ENCODE peak calls at places on chromosomes 2 and 18, in six cellular contexts. G is tibial nerve, I is osteoblast, A is GM20000, R is HCT116, M is fibroblast of mammary gland. F is an unnamed sample.

GRCh38 chr2:144376926-144377325 is 143.0 kb downstream of the ZEB2 start:
- DNase-seq in R (no peak), I (no peak), G (no peak), A (no peak), M (no peak), F (no peak)

GRCh38 chr2:237297421-237298155 is 116.4 kb downstream of the COL6A3 start:
- DNase-seq in A (no peak), R (no peak), G (no peak), I (no peak), M (peak), F (no peak)

GRCh38 chr2:195570329-195570728 is 86.7 kb upstream of the SLC39A10 start:
- DNase-seq in G (no peak), R (no peak), I (no peak), M (no peak), A (no peak), F (no peak)

GRCh38 chr2:99858951-99859596 is 283.3 kb downstream of the AFF3 start:
- DNase-seq in R (no peak), G (no peak), I (no peak), A (no peak), M (peak), F (no peak)

GRCh38 chr2:163565192-163565591 is 170.6 kb downstream of the FIGN start:
- DNase-seq in R (no peak), G (no peak), M (peak), A (no peak), I (no peak), F (no peak)

GRCh38 chr2:55357907-55358306 is 61.7 kb downstream of the CCDC88A start:
- DNase-seq in M (peak), I (no peak), A (no peak), R (no peak), G (no peak), F (no peak)

GRCh38 chr2:219836647-219837177 is 209.3 kb downstream of the SLC4A3 start:
- DNase-seq in M (peak), G (no peak), A (no peak), R (no peak), I (no peak), F (no peak)

GRCh38 chr18:28689591-28689990 is 512.7 kb upstream of the CDH2 start:
- DNase-seq in I (no peak), M (peak), R (no peak), G (no peak), A (no peak), F (no peak)

GRCh38 chr2:54396107-54396506 is 60.0 kb upstream of the SPTBN1 start:
- DNase-seq in I (no peak), G (no peak), A (no peak), M (peak), R (no peak), F (no peak)

GRCh38 chr2:78009289-78009688 is 487.1 kb upstream of the LRRTM4 start:
- DNase-seq in A (no peak), I (no peak), M (no peak), R (no peak), G (no peak), F (no peak)

GRCh38 chr18:49814147-49814499 is 790 bp upstream of the ACAA2 start:
- DNase-seq in A (no peak), M (peak), I (peak), R (no peak), G (no peak), F (peak)

GRCh38 chr2:170235860-170236638 is 58.1 kb downstream of the MYO3B start:
- DNase-seq in G (no peak), A (peak), M (peak), R (peak), I (peak), F (no peak)

GRCh38 chr2:227884511-227884947 is 13.1 kb downstream of the DAW1 start:
- DNase-seq in M (peak), A (peak), I (peak), G (no peak), R (peak), F (peak)

GRCh38 chr18:78856569-78857200 is 122.9 kb upstream of the SALL3 start:
- DNase-seq in I (peak), A (no peak), M (no peak), G (no peak), R (no peak), F (no peak)

GRCh38 chr2:64420675-64421074 is 33.3 kb upstream of the LGALSL start:
- DNase-seq in M (no peak), A (no peak), G (no peak), R (no peak), I (no peak), F (no peak)

GRCh38 chr2:98487806-98488189 is 43.1 kb downstream of the INPP4A start:
- DNase-seq in I (no peak), M (peak), R (peak), G (no peak), A (peak), F (no peak)

GRCh38 chr2:187541086-187542085 is 12.8 kb downstream of the TFPI start:
- DNase-seq in G (no peak), A (no peak), M (peak), R (peak), I (peak), F (no peak)

GRCh38 chr2:234884591-234884990 is 67.2 kb upstream of the SH3BP4 start:
- DNase-seq in M (no peak), R (no peak), G (no peak), A (no peak), I (no peak), F (no peak)

GRCh38 chr2:64251497-64252277 is 107.5 kb upstream of the PELI1 start:
- DNase-seq in R (no peak), G (no peak), M (no peak), I (no peak), A (no peak), F (no peak)

GRCh38 chr2:190466819-190467444 is 58.8 kb downstream of the MFSD6 start:
- DNase-seq in M (peak), G (no peak), I (no peak), A (no peak), R (no peak), F (no peak)

GRCh38 chr2:49940616-49941015 is 786.3 kb upstream of the FSHR start:
- DNase-seq in I (no peak), R (no peak), A (peak), M (no peak), G (no peak), F (no peak)

GRCh38 chr18:12328179-12328823 is 20.3 kb downstream of the TUBB6 start:
- DNase-seq in I (no peak), R (no peak), G (no peak), A (no peak), M (no peak), F (no peak)

GRCh38 chr2:162152147-162152546 is at the start of gene GCG:
- DNase-seq in I (no peak), A (no peak), M (no peak), G (no peak), R (no peak), F (no peak)

GRCh38 chr2:176554107-176555048 is 285.1 kb downstream of the MTX2 start:
- DNase-seq in A (peak), G (peak), R (peak), M (peak), I (no peak), F (no peak)

GRCh38 chr2:201149064-201149820 is 33.3 kb downstream of the CFLAR start:
- DNase-seq in R (peak), A (no peak), G (no peak), M (peak), I (peak), F (no peak)

GRCh38 chr2:40098786-40099470 is 319.9 kb upstream of the THUMPD2 start:
- DNase-seq in I (no peak), R (no peak), A (no peak), M (peak), G (no peak), F (no peak)

GRCh38 chr2:161722547-161723503 is 98.6 kb downstream of the SLC4A10 start:
- DNase-seq in I (peak), A (no peak), R (no peak), G (no peak), M (no peak), F (no peak)

GRCh38 chr2:46847185-46847710 is 68.4 kb downstream of the MCFD2 start:
- DNase-seq in M (peak), A (no peak), I (peak), R (no peak), G (peak), F (peak)

GRCh38 chr18:41266616-41267015 is 688.4 kb upstream of the PIK3C3 start:
- DNase-seq in G (no peak), I (no peak), A (no peak), R (no peak), M (peak), F (no peak)

GRCh38 chr2:171478345-171478744 is 43.9 kb upstream of the CYBRD1 start:
- DNase-seq in G (no peak), A (no peak), I (no peak), R (no peak), M (peak), F (no peak)

GRCh38 chr2:181438298-181438697 is 18.9 kb upstream of the ITGA4 start:
- DNase-seq in I (no peak), R (peak), M (no peak), G (no peak), A (no peak), F (no peak)

GRCh38 chr2:189142893-189143759 is 36.4 kb downstream of the COL5A2 start:
- DNase-seq in M (peak), A (peak), G (no peak), R (peak), I (no peak), F (no peak)

GRCh38 chr2:43239981-43240761 is 13.8 kb upstream of the ZFP36L2 start:
- DNase-seq in M (no peak), I (peak), A (peak), G (no peak), R (no peak), F (no peak)

GRCh38 chr2:207674826-207675225 is 36.6 kb upstream of the CCNYL1 start:
- DNase-seq in G (no peak), R (no peak), I (no peak), A (no peak), M (no peak), F (no peak)
- TF ChIP-seq CTCF in G (no peak), R (no peak), I (no peak), A (no peak), M (no peak), F (no peak)

GRCh38 chr18:63970803-63971191 is 916 bp downstream of the SERPINB8 start:
- DNase-seq in A (no peak), I (peak), R (no peak), G (peak), M (no peak), F (no peak)

GRCh38 chr18:63977040-63977439 is 7.2 kb downstream of the SERPINB8 start:
- DNase-seq in R (no peak), M (no peak), I (no peak), A (no peak), G (no peak), F (no peak)

GRCh38 chr18:63971320-63972071 is 1.6 kb downstream of the SERPINB8 start:
- DNase-seq in M (no peak), R (no peak), A (no peak), G (no peak), I (no peak), F (no peak)

GRCh38 chr18:63975632-63976031 is 5.8 kb downstream of the SERPINB8 start:
- DNase-seq in I (no peak), G (no peak), R (no peak), A (no peak), M (no peak), F (no peak)

DNA sequence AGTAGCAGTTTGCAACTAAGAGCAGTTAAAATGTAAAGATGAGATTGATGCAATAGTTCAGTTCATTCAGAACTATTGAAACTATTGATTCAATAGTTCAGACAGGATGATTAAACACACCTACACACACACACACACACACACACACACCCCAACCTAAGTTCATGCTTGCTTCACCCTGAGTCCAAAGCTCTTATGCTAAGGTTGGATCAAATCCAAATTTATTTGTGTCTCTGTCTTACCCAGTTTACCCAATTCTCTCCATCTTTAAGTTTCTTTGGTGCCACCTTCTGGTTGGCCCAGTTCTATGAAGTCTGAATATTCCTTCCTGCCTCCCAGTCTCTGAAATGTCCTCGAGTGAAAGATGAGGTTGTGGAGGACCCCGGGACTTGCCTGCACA is 5.1 kb downstream of the SERPINB8 start:
- DNase-seq in M (peak), I (no peak), R (peak), A (no peak), G (no peak), F (no peak)
- TF ChIP-seq CTCF in M (peak), I (peak), R (peak), A (peak), G (no peak), F (no peak)

GRCh38 chr2:229443141-229443540 is 172.1 kb upstream of the PID1 start:
- DNase-seq in I (no peak), M (no peak), A (no peak), G (no peak), R (no peak), F (no peak)

GRCh38 chr2:229443869-229444268 is 172.8 kb upstream of the PID1 start:
- DNase-seq in G (no peak), R (no peak), I (no peak), A (no peak), M (no peak), F (no peak)

GRCh38 chr2:229446316-229446715 is 175.2 kb upstream of the PID1 start:
- DNase-seq in M (no peak), A (no peak), G (no peak), R (no peak), I (no peak), F (no peak)

GRCh38 chr2:229445501-229446294 is 174.6 kb upstream of the PID1 start:
- DNase-seq in M (peak), G (peak), I (no peak), R (no peak), A (no peak), F (no peak)

GRCh38 chr2:229445013-229445412 is 173.9 kb upstream of the PID1 start:
- DNase-seq in M (peak), G (peak), I (peak), A (no peak), R (peak), F (peak)
- TF ChIP-seq CTCF in M (no peak), G (no peak), I (no peak), A (no peak), R (no peak), F (no peak)

GRCh38 chr2:158388159-158388558 is 68.4 kb downstream of the CCDC148 start:
- DNase-seq in I (no peak), M (no peak), A (no peak), G (no peak), R (no peak), F (no peak)
- TF ChIP-seq CTCF in I (no peak), M (no peak), A (no peak), G (no peak), R (peak), F (no peak)

DNA sequence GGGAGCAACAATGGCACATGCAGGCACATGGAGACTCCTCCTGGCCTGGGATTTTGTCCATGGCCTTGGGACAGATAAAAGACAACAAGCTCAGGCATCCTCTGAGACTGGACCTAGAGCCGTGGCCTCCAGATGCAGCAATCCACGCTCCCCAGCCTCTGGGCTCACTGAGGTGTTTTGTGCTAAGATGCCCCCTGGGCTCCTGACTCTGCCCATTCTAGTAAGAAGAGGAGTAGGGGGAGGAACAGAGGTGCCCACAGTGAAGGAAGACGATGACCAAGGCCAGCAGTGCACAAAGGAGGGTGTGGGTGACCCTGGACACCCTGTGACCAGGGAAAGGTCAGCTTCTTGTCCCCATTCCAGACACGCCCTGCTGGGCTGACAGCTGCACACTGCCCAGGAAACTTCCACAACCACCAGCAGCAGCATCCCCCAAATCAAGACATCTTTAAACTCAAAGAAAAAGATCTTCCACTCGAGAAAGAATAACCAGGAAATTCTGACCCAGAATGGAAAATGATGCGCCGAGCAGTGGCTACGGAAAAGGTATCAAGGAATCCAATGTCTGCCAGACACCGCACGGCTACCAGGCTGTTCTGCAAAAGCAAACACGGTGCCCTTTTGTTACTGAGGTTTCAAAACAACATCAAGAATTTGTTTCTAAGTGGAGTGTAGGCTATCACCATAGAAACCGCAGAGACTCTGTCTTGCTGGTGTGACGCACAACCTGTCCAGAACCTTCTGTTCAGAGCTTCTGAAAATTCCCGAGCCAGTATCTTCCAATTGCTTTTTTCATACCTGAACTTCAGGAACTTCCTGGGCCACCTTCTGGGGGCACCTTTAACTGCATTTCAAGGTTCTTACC is 65.5 kb downstream of the ZNF516 start:
- DNase-seq in R (no peak), I (no peak), G (no peak), A (no peak), M (peak), F (no peak)
- TF ChIP-seq CTCF in R (no peak), I (no peak), G (no peak), A (no peak), M (no peak), F (no peak)

GRCh38 chr2:26942543-26943295 is 27.7 kb upstream of the MAPRE3 start:
- DNase-seq in M (peak), R (peak), A (peak), G (peak), I (peak), F (peak)
- TF ChIP-seq CTCF in M (peak), R (peak), A (peak), G (peak), I (peak), F (no peak)

GRCh38 chr2:26615336-26616031 is 25.7 kb downstream of the CIB4 start:
- DNase-seq in I (no peak), R (peak), G (no peak), M (no peak), A (no peak), F (no peak)
- TF ChIP-seq CTCF in I (no peak), R (peak), G (no peak), M (no peak), A (no peak), F (no peak)

GRCh38 chr2:59886758-59887157 is 666.7 kb downstream of the BCL11A start:
- DNase-seq in A (no peak), M (no peak), G (no peak), R (no peak), I (no peak), F (no peak)

GRCh38 chr2:59887348-59887747 is 666.1 kb downstream of the BCL11A start:
- DNase-seq in A (no peak), I (no peak), R (no peak), M (no peak), G (no peak), F (no peak)

GRCh38 chr2:59884166-59884565 is 669.3 kb downstream of the BCL11A start:
- DNase-seq in I (no peak), R (no peak), G (no peak), A (no peak), M (no peak), F (no peak)

GRCh38 chr2:59888015-59888414 is 665.4 kb downstream of the BCL11A start:
- DNase-seq in A (peak), I (no peak), M (no peak), G (no peak), R (no peak), F (no peak)

DNA sequence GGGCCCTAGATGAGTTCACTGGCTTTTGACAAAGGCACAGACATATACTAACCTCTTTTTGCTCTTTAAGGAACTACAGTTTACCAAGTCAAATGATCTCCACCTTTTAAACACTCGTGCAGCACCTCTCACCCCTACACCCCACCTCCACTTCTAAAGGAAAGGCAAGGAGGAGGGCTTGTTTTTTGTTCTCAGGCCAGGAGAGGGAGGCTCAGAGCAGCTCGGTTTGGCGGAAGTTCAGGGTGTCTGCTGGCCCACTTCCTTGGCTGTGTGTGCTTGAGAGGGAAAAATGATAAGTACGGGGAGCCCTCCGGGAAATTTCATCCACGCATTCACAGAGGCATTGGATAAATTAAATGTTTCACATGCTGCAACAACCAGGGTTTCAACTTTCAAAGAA is 667.9 kb downstream of the BCL11A start:
- DNase-seq in I (no peak), R (no peak), M (no peak), A (no peak), G (no peak), F (no peak)
- TF ChIP-seq CTCF in I (no peak), R (no peak), M (no peak), A (no peak), G (no peak), F (no peak)

DNA sequence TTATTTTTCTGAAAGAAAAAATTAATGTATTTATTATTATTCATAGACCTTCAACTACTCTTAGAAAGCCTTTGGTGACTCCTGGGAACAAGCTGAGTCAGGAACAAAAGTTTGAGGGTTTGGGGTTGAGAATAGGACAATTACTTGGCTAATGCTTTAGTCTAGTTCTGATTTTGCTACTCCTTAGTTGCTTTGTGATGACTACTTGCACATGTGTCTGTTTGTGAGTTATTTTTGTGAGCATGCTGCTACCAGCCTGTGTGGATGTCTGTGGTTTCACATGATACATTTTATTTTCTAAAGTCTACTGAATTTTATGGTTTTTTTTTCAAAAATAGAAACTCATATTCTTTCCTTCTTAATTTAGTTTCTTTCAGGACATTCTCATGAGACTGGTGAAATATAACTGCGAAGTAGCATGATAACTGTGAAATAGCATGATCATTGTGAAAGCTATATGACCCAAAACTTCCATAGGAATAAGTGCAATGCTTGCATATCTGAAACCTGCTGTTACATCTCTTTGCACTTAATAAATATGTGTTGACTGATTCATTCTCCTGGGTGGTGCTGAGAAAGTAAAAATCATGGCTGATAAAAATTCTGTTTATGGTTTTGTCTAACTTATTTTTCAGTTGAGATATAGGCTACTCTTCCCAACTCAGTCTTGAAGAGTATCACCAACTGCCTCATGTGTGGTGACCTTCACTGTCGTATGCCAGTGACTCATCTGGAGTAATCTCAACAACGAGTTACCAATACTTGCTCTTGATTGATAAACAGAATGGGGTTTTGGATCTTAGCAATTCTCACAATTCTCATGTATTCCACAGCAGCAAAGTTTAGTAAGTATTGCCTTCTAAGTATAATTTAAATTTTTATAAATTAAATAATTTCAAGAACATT is 17.9 kb upstream of the IL18R1 start:
- DNase-seq in G (no peak), A (no peak), I (no peak), M (peak), R (no peak), F (no peak)
- TF ChIP-seq CTCF in G (no peak), A (no peak), I (no peak), M (no peak), R (no peak), F (no peak)

GRCh38 chr2:11583840-11584529 is 50.1 kb downstream of the GREB1 start:
- DNase-seq in I (peak), G (peak), A (peak), R (peak), M (peak), F (peak)
- TF ChIP-seq CTCF in I (peak), G (peak), A (peak), R (peak), M (peak), F (peak)

F was measured in omental fat pad.